ENCODE peak calls at places on chromosome 9, in eight cellular contexts. One of them, this sample, is unnamed.

GRCh38 chr9:114709636-114710035 is 27.6 kb upstream of the TEX48 start:
- DNase-seq in H7: no peak
- DNase-seq in NCI-H2029: no peak
- DNase-seq in tibial artery: no peak
- DNase-seq in LNCaP clone FGC: peak
- DNase-seq in cardiac muscle cell: no peak
- DNase-seq in HTR-8/SVneo: no peak
- DNase-seq in fibroblast of lung: no peak
- DNase-seq in this sample: no peak

GRCh38 chr9:114906922-114907571 is 23.3 kb downstream of the TNFSF8 start:
- DNase-seq in H7: peak
- DNase-seq in NCI-H2029: peak
- DNase-seq in tibial artery: no peak
- DNase-seq in LNCaP clone FGC: no peak
- DNase-seq in cardiac muscle cell: peak
- DNase-seq in HTR-8/SVneo: peak
- DNase-seq in fibroblast of lung: peak
- DNase-seq in this sample: no peak

GRCh38 chr9:98861881-98862501 is 54.5 kb downstream of the GALNT12 start:
- DNase-seq in H7: no peak
- DNase-seq in NCI-H2029: no peak
- DNase-seq in tibial artery: peak
- DNase-seq in LNCaP clone FGC: peak
- DNase-seq in cardiac muscle cell: peak
- DNase-seq in HTR-8/SVneo: peak
- DNase-seq in fibroblast of lung: peak
- DNase-seq in this sample: peak

GRCh38 chr9:79213417-79214125 is 358.2 kb upstream of the TLE4 start:
- DNase-seq in H7: no peak
- DNase-seq in NCI-H2029: no peak
- DNase-seq in tibial artery: no peak
- DNase-seq in LNCaP clone FGC: no peak
- DNase-seq in cardiac muscle cell: peak
- DNase-seq in HTR-8/SVneo: no peak
- DNase-seq in fibroblast of lung: peak
- DNase-seq in this sample: no peak

GRCh38 chr9:136951541-136952353 is at the start of gene LCN12:
- DNase-seq in H7: no peak
- DNase-seq in NCI-H2029: no peak
- DNase-seq in tibial artery: no peak
- DNase-seq in LNCaP clone FGC: no peak
- DNase-seq in cardiac muscle cell: no peak
- DNase-seq in HTR-8/SVneo: no peak
- DNase-seq in fibroblast of lung: no peak
- DNase-seq in this sample: no peak

GRCh38 chr9:135591491-135592330 is 30.2 kb downstream of the PAEP start:
- DNase-seq in H7: peak
- DNase-seq in NCI-H2029: no peak
- DNase-seq in tibial artery: no peak
- DNase-seq in LNCaP clone FGC: no peak
- DNase-seq in cardiac muscle cell: no peak
- DNase-seq in HTR-8/SVneo: no peak
- DNase-seq in fibroblast of lung: no peak
- DNase-seq in this sample: no peak

GRCh38 chr9:35186524-35186923 is 24.7 kb downstream of the UNC13B start:
- DNase-seq in H7: no peak
- DNase-seq in NCI-H2029: no peak
- DNase-seq in tibial artery: no peak
- DNase-seq in LNCaP clone FGC: no peak
- DNase-seq in cardiac muscle cell: no peak
- DNase-seq in HTR-8/SVneo: no peak
- DNase-seq in fibroblast of lung: no peak
- DNase-seq in this sample: no peak

GRCh38 chr9:25677301-25678146 is 720 bp downstream of the TUSC1 start:
- DNase-seq in H7: peak
- DNase-seq in NCI-H2029: no peak
- DNase-seq in tibial artery: peak
- DNase-seq in LNCaP clone FGC: no peak
- DNase-seq in cardiac muscle cell: peak
- DNase-seq in HTR-8/SVneo: peak
- DNase-seq in fibroblast of lung: peak
- DNase-seq in this sample: peak

GRCh38 chr9:128027705-128028104 is 39.4 kb downstream of the NAIF1 start:
- DNase-seq in H7: no peak
- DNase-seq in NCI-H2029: no peak
- DNase-seq in tibial artery: no peak
- DNase-seq in LNCaP clone FGC: no peak
- DNase-seq in cardiac muscle cell: no peak
- DNase-seq in HTR-8/SVneo: no peak
- DNase-seq in fibroblast of lung: no peak
- DNase-seq in this sample: no peak

GRCh38 chr9:4297795-4298254 is 2.0 kb downstream of the GLIS3 start:
- DNase-seq in H7: peak
- DNase-seq in NCI-H2029: no peak
- DNase-seq in tibial artery: peak
- DNase-seq in LNCaP clone FGC: no peak
- DNase-seq in cardiac muscle cell: peak
- DNase-seq in HTR-8/SVneo: peak
- DNase-seq in fibroblast of lung: peak
- DNase-seq in this sample: no peak

GRCh38 chr9:129240581-129241211 is 62.6 kb upstream of the IER5L start:
- DNase-seq in H7: no peak
- DNase-seq in NCI-H2029: no peak
- DNase-seq in tibial artery: peak
- DNase-seq in LNCaP clone FGC: no peak
- DNase-seq in cardiac muscle cell: no peak
- DNase-seq in HTR-8/SVneo: no peak
- DNase-seq in fibroblast of lung: no peak
- DNase-seq in this sample: no peak

GRCh38 chr9:136012651-136013050 is 51.5 kb upstream of the UBAC1 start:
- DNase-seq in H7: no peak
- DNase-seq in NCI-H2029: no peak
- DNase-seq in tibial artery: no peak
- DNase-seq in LNCaP clone FGC: no peak
- DNase-seq in cardiac muscle cell: peak
- DNase-seq in HTR-8/SVneo: no peak
- DNase-seq in fibroblast of lung: peak
- DNase-seq in this sample: no peak

GRCh38 chr9:125807065-125807464 is 59.9 kb downstream of the PBX3 start:
- DNase-seq in H7: no peak
- DNase-seq in NCI-H2029: no peak
- DNase-seq in tibial artery: no peak
- DNase-seq in LNCaP clone FGC: no peak
- DNase-seq in cardiac muscle cell: peak
- DNase-seq in HTR-8/SVneo: no peak
- DNase-seq in fibroblast of lung: peak
- DNase-seq in this sample: no peak

GRCh38 chr9:73065439-73065838 is 86.2 kb upstream of the ANXA1 start:
- DNase-seq in H7: no peak
- DNase-seq in NCI-H2029: no peak
- DNase-seq in tibial artery: no peak
- DNase-seq in LNCaP clone FGC: no peak
- DNase-seq in cardiac muscle cell: no peak
- DNase-seq in HTR-8/SVneo: no peak
- DNase-seq in fibroblast of lung: no peak
- DNase-seq in this sample: no peak

GRCh38 chr9:37683531-37684371 is 33.0 kb downstream of the FRMPD1 start:
- DNase-seq in H7: no peak
- DNase-seq in NCI-H2029: no peak
- DNase-seq in tibial artery: no peak
- DNase-seq in LNCaP clone FGC: no peak
- DNase-seq in cardiac muscle cell: no peak
- DNase-seq in HTR-8/SVneo: no peak
- DNase-seq in fibroblast of lung: no peak
- DNase-seq in this sample: no peak

GRCh38 chr9:34891386-34891785 is 66.7 kb upstream of the PHF24 start:
- DNase-seq in H7: no peak
- DNase-seq in NCI-H2029: no peak
- DNase-seq in tibial artery: no peak
- DNase-seq in LNCaP clone FGC: peak
- DNase-seq in cardiac muscle cell: no peak
- DNase-seq in HTR-8/SVneo: no peak
- DNase-seq in fibroblast of lung: no peak
- DNase-seq in this sample: no peak

GRCh38 chr9:93596399-93596798 is 20.0 kb downstream of the PHF2 start:
- DNase-seq in H7: peak
- DNase-seq in NCI-H2029: no peak
- DNase-seq in tibial artery: no peak
- DNase-seq in LNCaP clone FGC: no peak
- DNase-seq in cardiac muscle cell: no peak
- DNase-seq in HTR-8/SVneo: no peak
- DNase-seq in fibroblast of lung: no peak
- DNase-seq in this sample: peak

GRCh38 chr9:106482733-106483132 is 380.2 kb upstream of the ZNF462 start:
- DNase-seq in H7: no peak
- DNase-seq in NCI-H2029: no peak
- DNase-seq in tibial artery: no peak
- DNase-seq in LNCaP clone FGC: no peak
- DNase-seq in cardiac muscle cell: peak
- DNase-seq in HTR-8/SVneo: no peak
- DNase-seq in fibroblast of lung: peak
- DNase-seq in this sample: no peak

GRCh38 chr9:133981958-133982681 is 10.0 kb downstream of the VAV2 start:
- DNase-seq in H7: peak
- DNase-seq in NCI-H2029: no peak
- DNase-seq in tibial artery: no peak
- DNase-seq in LNCaP clone FGC: no peak
- DNase-seq in cardiac muscle cell: no peak
- DNase-seq in HTR-8/SVneo: no peak
- DNase-seq in fibroblast of lung: no peak
- DNase-seq in this sample: no peak

GRCh38 chr9:12705738-12706391 is 12.7 kb downstream of the TYRP1 start:
- DNase-seq in H7: no peak
- DNase-seq in NCI-H2029: no peak
- DNase-seq in tibial artery: no peak
- DNase-seq in LNCaP clone FGC: peak
- DNase-seq in cardiac muscle cell: no peak
- DNase-seq in HTR-8/SVneo: no peak
- DNase-seq in fibroblast of lung: no peak
- DNase-seq in this sample: no peak

GRCh38 chr9:74771262-74771585 is 116.5 kb downstream of the TRPM6 start:
- DNase-seq in H7: no peak
- DNase-seq in NCI-H2029: no peak
- DNase-seq in tibial artery: no peak
- DNase-seq in LNCaP clone FGC: no peak
- DNase-seq in cardiac muscle cell: no peak
- DNase-seq in HTR-8/SVneo: no peak
- DNase-seq in fibroblast of lung: no peak
- DNase-seq in this sample: no peak

GRCh38 chr9:19028835-19029451 is 4.1 kb downstream of the SAXO1 start:
- DNase-seq in H7: peak
- DNase-seq in NCI-H2029: peak
- DNase-seq in tibial artery: no peak
- DNase-seq in LNCaP clone FGC: peak
- DNase-seq in cardiac muscle cell: peak
- DNase-seq in HTR-8/SVneo: peak
- DNase-seq in fibroblast of lung: peak
- DNase-seq in this sample: no peak

GRCh38 chr9:136085815-136086212 is 9.3 kb downstream of the NACC2 start:
- DNase-seq in H7: no peak
- DNase-seq in NCI-H2029: no peak
- DNase-seq in tibial artery: peak
- DNase-seq in LNCaP clone FGC: peak
- DNase-seq in cardiac muscle cell: no peak
- DNase-seq in HTR-8/SVneo: no peak
- DNase-seq in fibroblast of lung: no peak
- DNase-seq in this sample: no peak

GRCh38 chr9:131038256-131039128 is 29.5 kb downstream of the LAMC3 start:
- DNase-seq in H7: no peak
- DNase-seq in NCI-H2029: no peak
- DNase-seq in tibial artery: no peak
- DNase-seq in LNCaP clone FGC: no peak
- DNase-seq in cardiac muscle cell: no peak
- DNase-seq in HTR-8/SVneo: no peak
- DNase-seq in fibroblast of lung: no peak
- DNase-seq in this sample: no peak

GRCh38 chr9:135583686-135584011 is 22.1 kb downstream of the PAEP start:
- DNase-seq in H7: peak
- DNase-seq in NCI-H2029: no peak
- DNase-seq in tibial artery: no peak
- DNase-seq in LNCaP clone FGC: no peak
- DNase-seq in cardiac muscle cell: no peak
- DNase-seq in HTR-8/SVneo: no peak
- DNase-seq in fibroblast of lung: no peak
- DNase-seq in this sample: no peak

GRCh38 chr9:114364528-114365041 is 23.2 kb downstream of the AKNA start:
- DNase-seq in H7: no peak
- DNase-seq in NCI-H2029: no peak
- DNase-seq in tibial artery: no peak
- DNase-seq in LNCaP clone FGC: no peak
- DNase-seq in cardiac muscle cell: no peak
- DNase-seq in HTR-8/SVneo: no peak
- DNase-seq in fibroblast of lung: peak
- DNase-seq in this sample: no peak

GRCh38 chr9:80885894-80886293 is 803.5 kb downstream of the TLE1 start:
- DNase-seq in H7: no peak
- DNase-seq in NCI-H2029: peak
- DNase-seq in tibial artery: no peak
- DNase-seq in LNCaP clone FGC: no peak
- DNase-seq in cardiac muscle cell: peak
- DNase-seq in HTR-8/SVneo: no peak
- DNase-seq in fibroblast of lung: no peak
- DNase-seq in this sample: no peak

GRCh38 chr9:19199012-19199411 is 31.5 kb upstream of the DENND4C start:
- DNase-seq in H7: no peak
- DNase-seq in NCI-H2029: no peak
- DNase-seq in tibial artery: no peak
- DNase-seq in LNCaP clone FGC: no peak
- DNase-seq in cardiac muscle cell: no peak
- DNase-seq in HTR-8/SVneo: no peak
- DNase-seq in fibroblast of lung: no peak
- DNase-seq in this sample: no peak

GRCh38 chr9:95316794-95317118 is 753 bp downstream of the FANCC start:
- DNase-seq in H7: peak
- DNase-seq in NCI-H2029: peak
- DNase-seq in tibial artery: peak
- DNase-seq in LNCaP clone FGC: no peak
- DNase-seq in cardiac muscle cell: peak
- DNase-seq in HTR-8/SVneo: peak
- DNase-seq in fibroblast of lung: peak
- DNase-seq in this sample: peak

GRCh38 chr9:17075758-17076485 is 58.9 kb upstream of the CNTLN start:
- DNase-seq in H7: no peak
- DNase-seq in NCI-H2029: no peak
- DNase-seq in tibial artery: no peak
- DNase-seq in LNCaP clone FGC: no peak
- DNase-seq in cardiac muscle cell: peak
- DNase-seq in HTR-8/SVneo: no peak
- DNase-seq in fibroblast of lung: no peak
- DNase-seq in this sample: no peak

GRCh38 chr9:113963017-113963620 is 87.0 kb downstream of the ZNF618 start:
- DNase-seq in H7: peak
- DNase-seq in NCI-H2029: peak
- DNase-seq in tibial artery: no peak
- DNase-seq in LNCaP clone FGC: no peak
- DNase-seq in cardiac muscle cell: peak
- DNase-seq in HTR-8/SVneo: peak
- DNase-seq in fibroblast of lung: peak
- DNase-seq in this sample: no peak

GRCh38 chr9:136053757-136054142 is 41.3 kb downstream of the NACC2 start:
- DNase-seq in H7: peak
- DNase-seq in NCI-H2029: no peak
- DNase-seq in tibial artery: no peak
- DNase-seq in LNCaP clone FGC: no peak
- DNase-seq in cardiac muscle cell: no peak
- DNase-seq in HTR-8/SVneo: no peak
- DNase-seq in fibroblast of lung: no peak
- DNase-seq in this sample: no peak

GRCh38 chr9:93594041-93594756 is 17.8 kb downstream of the PHF2 start:
- DNase-seq in H7: peak
- DNase-seq in NCI-H2029: no peak
- DNase-seq in tibial artery: no peak
- DNase-seq in LNCaP clone FGC: no peak
- DNase-seq in cardiac muscle cell: no peak
- DNase-seq in HTR-8/SVneo: no peak
- DNase-seq in fibroblast of lung: no peak
- DNase-seq in this sample: peak

GRCh38 chr9:75239176-75239575 is 150.9 kb downstream of the OSTF1 start:
- DNase-seq in H7: no peak
- DNase-seq in NCI-H2029: peak
- DNase-seq in tibial artery: no peak
- DNase-seq in LNCaP clone FGC: no peak
- DNase-seq in cardiac muscle cell: peak
- DNase-seq in HTR-8/SVneo: no peak
- DNase-seq in fibroblast of lung: peak
- DNase-seq in this sample: no peak

This sample was measured in SJSA1.